ENCODE peak calls at places on chromosomes 16 and 17, in six cellular contexts. E is GM23338, A is KG1, W is H9, S is A172, R is frontal cortex. X is an unnamed sample.

GRCh38 chr16:49608801-49609200 is 235.2 kb downstream of the C16orf78 start:
- DNase-seq in A (no peak), E (peak), S (peak), W (peak), R (no peak), X (peak)

GRCh38 chr17:79556263-79556662 is 54.6 kb downstream of the RBFOX3 start:
- DNase-seq in W (no peak), E (no peak), R (no peak), A (no peak), S (no peak), X (no peak)

GRCh38 chr17:77808663-77809425 is 149.7 kb upstream of the TNRC6C start:
- DNase-seq in R (no peak), S (no peak), E (no peak), W (no peak), A (no peak), X (no peak)

GRCh38 chr16:79653337-79654000 is 52.9 kb upstream of the MAF start:
- DNase-seq in W (no peak), S (no peak), R (no peak), E (no peak), A (no peak), X (no peak)

GRCh38 chr16:58053682-58054005 is 28.1 kb downstream of the MMP15 start:
- DNase-seq in E (no peak), A (no peak), R (no peak), S (no peak), W (no peak), X (no peak)

GRCh38 chr17:83180264-83180995 is 101.0 kb downstream of the METRNL start:
- DNase-seq in S (no peak), W (no peak), A (no peak), R (no peak), E (no peak), X (no peak)

GRCh38 chr16:55444754-55445485 is 34.1 kb upstream of the MMP2 start:
- DNase-seq in W (no peak), E (no peak), S (no peak), R (peak), A (no peak), X (no peak)

GRCh38 chr16:78684655-78685400 is 585.4 kb downstream of the WWOX start:
- DNase-seq in R (no peak), E (no peak), S (no peak), W (no peak), A (no peak), X (no peak)

GRCh38 chr17:44775136-44775837 is 16.5 kb downstream of the ADAM11 start:
- DNase-seq in S (peak), R (peak), W (no peak), E (peak), A (peak), X (peak)

GRCh38 chr16:84044108-84044488 is 1.5 kb upstream of the SLC38A8 start:
- DNase-seq in E (peak), S (peak), R (no peak), W (peak), A (no peak), X (peak)

GRCh38 chr16:30569746-30570325 is 1.7 kb downstream of the ZNF688 start:
- DNase-seq in A (no peak), R (no peak), S (no peak), W (peak), E (peak), X (no peak)

GRCh38 chr16:48511071-48511540 is 98.9 kb downstream of the N4BP1 start:
- DNase-seq in S (no peak), E (no peak), R (no peak), W (no peak), A (no peak), X (no peak)

X was measured in ACHN.